ENCODE peak calls at places on chromosomes 3 and 15, in six cellular contexts. F is activated CD8-positive, alpha-beta memory T cell treated with anti-CD3 and anti-CD28 coated beads for 24 hours; P is HS-27A; L is stimulated activated CD4-positive, alpha-beta T cell treated with anti-CD3 and anti-CD28 coated beads, TNF-alpha, amount 100 ng/mL, for 48 hours; Q is right lobe of liver; N is NCI-H510A. E is an unnamed sample.

GRCh38 chr3:157531301-157531660 is 28.1 kb upstream of the VEPH1 start:
- DNase-seq in F (no peak), Q (no peak), L (no peak), N (no peak), P (no peak), E (no peak)

GRCh38 chr15:53658827-53659226 is 100.6 kb downstream of the WDR72 start:
- DNase-seq in L (no peak), Q (no peak), F (no peak), P (no peak), N (peak), E (no peak)

GRCh38 chr3:132196113-132196512 is 121.1 kb upstream of the ACP3 start:
- DNase-seq in L (no peak), Q (no peak), P (no peak), F (no peak), N (no peak), E (no peak)

GRCh38 chr3:45987368-45988099 is 8.1 kb downstream of the FYCO1 start:
- DNase-seq in L (no peak), P (no peak), N (no peak), F (no peak), Q (no peak), E (no peak)

GRCh38 chr3:194283218-194284006 is 67.7 kb downstream of the CPN2 start:
- DNase-seq in F (no peak), P (no peak), L (no peak), Q (no peak), N (no peak), E (peak)

GRCh38 chr15:80210612-80211554 is 41.1 kb downstream of the CTXND1 start:
- DNase-seq in P (no peak), Q (peak), F (no peak), N (no peak), L (no peak), E (no peak)

GRCh38 chr3:60660026-60660425 is 591.2 kb downstream of the FHIT start:
- DNase-seq in L (no peak), P (no peak), N (no peak), F (no peak), Q (no peak), E (no peak)

GRCh38 chr15:64623347-64624024 is 151.9 kb downstream of the RBPMS2 start:
- DNase-seq in F (no peak), L (peak), N (no peak), P (no peak), Q (no peak), E (no peak)

GRCh38 chr15:78789615-78790014 is 21.6 kb downstream of the ADAMTS7 start:
- DNase-seq in F (no peak), Q (no peak), N (no peak), L (no peak), P (no peak), E (peak)

GRCh38 chr15:73391128-73391864 is 22.5 kb upstream of the HCN4 start:
- DNase-seq in N (no peak), F (no peak), P (no peak), L (no peak), Q (no peak), E (no peak)

GRCh38 chr3:25457642-25458419 is 29.8 kb downstream of the RARB start:
- DNase-seq in Q (no peak), N (no peak), L (no peak), F (no peak), P (no peak), E (no peak)

GRCh38 chr3:90015688-90016356 is 908.4 kb downstream of the EPHA3 start:
- DNase-seq in F (no peak), P (peak), N (no peak), Q (no peak), L (no peak), E (no peak)

GRCh38 chr15:56963719-56964118 is 45.3 kb downstream of the TCF12 start:
- DNase-seq in L (no peak), N (no peak), F (no peak), Q (no peak), P (no peak), E (no peak)

GRCh38 chr15:81302605-81303204 is 21.2 kb downstream of the STARD5 start:
- DNase-seq in N (no peak), P (no peak), F (no peak), L (no peak), Q (no peak), E (no peak)

E was measured in lower lobe of right lung.